ENCODE peak calls at places on chromosome 18, in six cellular contexts. Q is H1, C is fibroblast of mammary gland, W is prostate gland, V is epithelial cell of esophagus, B is brain microvascular endothelial cell. P is an unnamed sample.

GRCh38 chr18:54875063-54875462 is 46.8 kb downstream of the RAB27B start:
- DNase-seq in W (no peak), Q (no peak), B (no peak), C (no peak), V (no peak), P (no peak)

GRCh38 chr18:37299471-37300304 is 265.9 kb downstream of the CELF4 start:
- DNase-seq in Q (no peak), B (peak), V (peak), C (peak), W (peak), P (peak)

GRCh38 chr18:48184118-48184517 is 225.1 kb downstream of the ZBTB7C start:
- DNase-seq in Q (no peak), W (no peak), B (no peak), V (no peak), C (peak), P (no peak)

GRCh38 chr18:23871410-23871809 is 143.1 kb upstream of the TTC39C start:
- DNase-seq in W (no peak), C (no peak), B (peak), Q (no peak), V (peak), P (no peak)

GRCh38 chr18:77111449-77112160 is 21.0 kb downstream of the MBP start:
- DNase-seq in B (no peak), W (no peak), V (peak), C (no peak), Q (no peak), P (no peak)

GRCh38 chr18:35861367-35862114 is 110.9 kb upstream of the RMP24 start:
- DNase-seq in B (peak), V (no peak), W (no peak), C (no peak), Q (no peak), P (peak)

GRCh38 chr18:14947482-14948162 is 199.7 kb downstream of the ANKRD30B start:
- DNase-seq in V (no peak), C (no peak), B (no peak), Q (no peak), W (peak), P (no peak)

GRCh38 chr18:13915973-13916372 is 637 bp upstream of the MC2R start:
- DNase-seq in W (peak), C (no peak), V (no peak), B (no peak), Q (no peak), P (no peak)

GRCh38 chr18:35609236-35609635 is 27.7 kb downstream of the GALNT1 start:
- DNase-seq in Q (no peak), C (no peak), B (no peak), V (no peak), W (no peak), P (no peak)

GRCh38 chr18:77114564-77115391 is 17.8 kb downstream of the MBP start:
- DNase-seq in C (peak), W (peak), Q (no peak), B (peak), V (peak), P (peak)

GRCh38 chr18:68679531-68679930 is 35.4 kb downstream of the TMX3 start:
- DNase-seq in Q (no peak), B (no peak), W (no peak), C (peak), V (peak), P (peak)

GRCh38 chr18:41873730-41874129 is 81.3 kb upstream of the PIK3C3 start:
- DNase-seq in B (no peak), V (no peak), C (no peak), Q (no peak), W (no peak), P (no peak)

GRCh38 chr18:42514522-42514921 is 559.5 kb downstream of the PIK3C3 start:
- DNase-seq in V (peak), C (peak), Q (no peak), W (no peak), B (peak), P (peak)

GRCh38 chr18:62877448-62878221 is 162.3 kb downstream of the PHLPP1 start:
- DNase-seq in B (peak), Q (peak), W (no peak), C (peak), V (no peak), P (peak)

GRCh38 chr18:23135679-23136325 is 517 bp downstream of the CABLES1 start:
- DNase-seq in W (no peak), B (no peak), V (peak), C (no peak), Q (no peak), P (no peak)

GRCh38 chr18:76657428-76657827 is 162.4 kb upstream of the ZNF516 start:
- DNase-seq in C (peak), W (peak), B (no peak), V (no peak), Q (no peak), P (peak)

GRCh38 chr18:49764032-49764431 is 49.3 kb downstream of the ACAA2 start:
- DNase-seq in B (peak), C (peak), V (no peak), Q (no peak), W (no peak), P (peak)

GRCh38 chr18:45012286-45012685 is 331.6 kb downstream of the SETBP1 start:
- DNase-seq in W (no peak), Q (no peak), C (peak), B (no peak), V (no peak), P (no peak)

GRCh38 chr18:34159691-34160185 is 65.0 kb downstream of the NOL4 start:
- DNase-seq in V (no peak), B (no peak), C (no peak), W (no peak), Q (no peak), P (no peak)

GRCh38 chr18:48336332-48336731 is 72.9 kb downstream of the ZBTB7C start:
- DNase-seq in Q (no peak), W (no peak), B (no peak), V (peak), C (peak), P (peak)

GRCh38 chr18:68623342-68623741 is 91.6 kb downstream of the TMX3 start:
- DNase-seq in Q (peak), V (peak), C (peak), W (peak), B (peak), P (peak)

GRCh38 chr18:59787998-59788875 is 91.0 kb upstream of the CCBE1 start:
- DNase-seq in Q (no peak), W (no peak), V (peak), B (peak), C (peak), P (peak)

GRCh38 chr18:60147326-60147725 is 225.2 kb downstream of the MC4R start:
- DNase-seq in C (no peak), V (no peak), W (no peak), Q (no peak), B (no peak), P (no peak)

GRCh38 chr18:9094307-9095226 is 7.9 kb upstream of the NDUFV2 start:
- DNase-seq in Q (no peak), C (peak), B (peak), V (peak), W (no peak), P (peak)

GRCh38 chr18:29979884-29980283 is 1062.7 kb downstream of the DSC3 start:
- DNase-seq in B (no peak), C (peak), Q (no peak), V (peak), W (no peak), P (no peak)

GRCh38 chr18:63844254-63844653 is 43.3 kb upstream of the SERPINB2 start:
- DNase-seq in C (peak), V (peak), B (peak), W (no peak), Q (no peak), P (peak)

GRCh38 chr18:11981633-11982366 is 493 bp downstream of the IMPA2 start:
- DNase-seq in C (peak), Q (no peak), V (peak), W (peak), B (no peak), P (peak)

GRCh38 chr18:55110436-55110835 is 151.2 kb upstream of the CCDC68 start:
- DNase-seq in V (no peak), W (no peak), Q (no peak), B (peak), C (no peak), P (no peak)

GRCh38 chr18:23270999-23271680 is 135.9 kb downstream of the CABLES1 start:
- DNase-seq in V (no peak), W (no peak), Q (no peak), C (no peak), B (no peak), P (no peak)

GRCh38 chr18:10536270-10536669 is 10.4 kb downstream of the NAPG start:
- DNase-seq in Q (no peak), V (peak), B (peak), W (no peak), C (peak), P (no peak)

GRCh38 chr18:68648191-68648590 is 66.7 kb downstream of the TMX3 start:
- DNase-seq in C (peak), Q (no peak), B (no peak), V (no peak), W (no peak), P (no peak)

GRCh38 chr18:13280066-13280795 is 61.7 kb downstream of the LDLRAD4 start:
- DNase-seq in Q (no peak), B (no peak), W (no peak), C (no peak), V (no peak), P (peak)

GRCh38 chr18:49619792-49620191 is 57.9 kb downstream of the LIPG start:
- DNase-seq in Q (no peak), W (no peak), V (peak), C (no peak), B (no peak), P (no peak)

GRCh38 chr18:62402342-62402948 is 77.3 kb downstream of the TNFRSF11A start:
- DNase-seq in C (no peak), V (no peak), W (no peak), Q (no peak), B (no peak), P (no peak)

GRCh38 chr18:8044004-8044403 is 476.9 kb downstream of the PTPRM start:
- DNase-seq in C (no peak), Q (no peak), W (no peak), B (no peak), V (no peak), P (no peak)

GRCh38 chr18:22817844-22818243 is 115.3 kb upstream of the RBBP8 start:
- DNase-seq in Q (no peak), W (no peak), C (peak), B (no peak), V (peak), P (no peak)

DNA sequence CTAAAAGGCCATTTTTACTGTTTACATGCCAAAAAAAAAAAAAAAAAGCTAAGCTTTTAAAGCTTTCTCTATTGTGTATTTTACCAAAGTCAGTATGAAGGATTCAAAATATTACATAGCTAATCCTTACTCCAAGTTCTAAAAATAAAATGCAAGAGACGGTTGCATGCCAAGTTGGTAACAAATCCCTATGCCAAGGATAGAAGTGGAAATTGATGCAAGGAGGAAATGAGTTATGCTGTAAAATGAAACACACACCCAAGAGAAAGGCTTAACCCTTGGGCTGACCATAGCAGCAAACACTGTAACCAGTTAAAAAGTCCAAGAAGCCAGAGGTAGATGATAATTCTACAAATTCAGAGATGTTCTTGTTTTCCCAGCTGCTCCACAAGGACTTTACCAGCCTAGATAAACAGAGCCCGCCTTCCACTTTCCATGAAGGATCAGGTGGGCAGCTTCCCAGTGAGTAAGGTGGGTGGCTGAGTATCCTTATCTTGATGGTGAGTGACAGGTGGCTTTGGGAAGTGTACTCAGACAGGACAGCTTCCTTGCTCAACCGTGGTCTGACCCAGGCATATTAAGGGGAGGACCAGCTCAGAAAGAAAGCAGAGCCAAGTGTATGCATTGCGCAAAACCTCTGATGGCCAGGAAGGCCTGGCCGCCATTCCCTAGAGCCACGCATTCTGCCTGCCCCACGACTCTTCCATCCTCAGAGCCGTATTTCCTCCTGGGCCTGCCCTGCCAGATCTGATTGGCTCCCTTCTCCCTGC is 34.4 kb downstream of the ATP8B1 start:
- DNase-seq in V (no peak), B (no peak), Q (no peak), C (peak), W (no peak), P (no peak)
- H3K4me3 ChIP-seq in V (no peak), B (no peak), Q (no peak), C (no peak), W (no peak), P (no peak)

DNA sequence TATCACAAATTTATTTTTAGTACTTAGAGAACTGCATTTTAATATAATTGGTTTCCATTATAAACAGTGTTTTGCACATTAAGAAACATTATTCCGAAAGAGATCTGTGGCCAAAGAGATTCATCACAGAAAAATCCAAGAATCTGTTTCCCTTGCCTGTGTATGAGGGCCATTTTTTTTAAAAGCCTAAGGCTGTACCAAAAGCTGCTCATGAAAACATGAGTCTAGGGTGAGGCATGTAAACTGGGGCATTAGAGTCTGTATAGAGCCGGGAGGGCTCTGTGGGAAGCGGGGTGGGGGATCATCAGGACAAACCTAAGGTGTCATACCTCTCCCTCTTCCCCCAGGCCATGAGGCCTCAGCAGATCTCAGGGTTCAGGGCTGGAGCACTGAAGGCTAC is 223.8 kb downstream of the FBXO15 start:
- DNase-seq in C (no peak), B (no peak), W (no peak), Q (no peak), V (no peak), P (no peak)
- TF ChIP-seq CTCF in C (no peak), B (no peak), W (no peak), Q (no peak), V (no peak), P (no peak)

DNA sequence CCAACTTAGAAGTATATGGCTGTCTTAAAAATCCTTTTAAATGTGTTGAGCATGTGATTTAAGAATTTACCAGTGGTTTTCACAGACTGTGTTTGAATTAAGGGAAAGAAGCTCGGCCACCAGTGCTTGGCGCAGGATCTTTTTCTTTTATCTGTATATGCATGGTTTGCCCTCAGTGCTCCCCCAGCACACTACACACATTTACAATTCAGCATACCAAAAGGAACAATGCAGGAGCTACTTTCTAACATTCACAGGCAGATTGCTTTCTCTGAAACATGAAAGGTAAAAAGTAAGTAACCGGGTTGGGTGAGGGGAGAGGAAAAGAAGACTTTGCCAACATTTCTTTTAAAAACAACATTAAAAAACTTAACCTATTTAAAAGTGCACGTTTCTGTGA is 3.9 kb downstream of the SALL3 start:
- DNase-seq in Q (no peak), W (no peak), B (no peak), C (no peak), V (no peak), P (no peak)
- H3K4me3 ChIP-seq in Q (no peak), W (no peak), B (no peak), C (no peak), V (no peak), P (no peak)

DNA sequence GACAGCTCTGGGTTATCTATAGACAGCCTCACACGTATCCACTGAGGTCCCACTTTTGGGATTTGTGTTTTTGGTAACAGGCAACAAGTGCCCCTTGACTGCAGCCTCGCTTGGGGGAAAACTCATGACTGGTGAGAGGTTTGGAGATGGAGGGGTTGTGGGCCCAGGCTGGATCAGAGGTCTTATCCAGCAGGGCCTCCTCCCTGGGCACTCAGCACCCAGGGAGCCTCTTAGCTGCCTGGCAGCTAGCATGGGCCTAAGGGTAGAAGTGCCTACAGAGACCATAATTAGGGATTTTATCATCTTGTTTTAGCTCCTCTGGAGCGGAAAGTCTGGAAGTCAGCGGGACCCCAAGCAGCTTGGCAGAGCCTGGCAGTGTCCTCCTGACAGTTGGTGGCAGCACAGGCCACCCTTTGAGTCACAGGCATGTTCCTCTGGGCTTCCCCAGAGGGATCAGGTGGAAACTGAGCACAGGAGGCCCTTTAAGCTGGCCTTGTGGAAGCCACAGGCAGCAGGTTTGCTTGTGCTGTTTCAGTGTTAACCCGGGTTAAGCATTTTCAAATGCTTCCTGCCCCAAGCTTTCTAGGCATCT is 143.1 kb downstream of the KCTD1 start:
- DNase-seq in V (peak), W (peak), B (peak), Q (no peak), C (peak), P (peak)
- TF ChIP-seq CTCF in V (peak), W (peak), B (peak), Q (peak), C (peak), P (peak)

GRCh38 chr18:27004056-27004829 is 138.7 kb upstream of the AQP4 start:
- DNase-seq in Q (no peak), B (peak), V (peak), W (no peak), C (peak), P (peak)
- H3K4me3 ChIP-seq in Q (no peak), B (no peak), V (no peak), W (no peak), C (no peak), P (no peak)

DNA sequence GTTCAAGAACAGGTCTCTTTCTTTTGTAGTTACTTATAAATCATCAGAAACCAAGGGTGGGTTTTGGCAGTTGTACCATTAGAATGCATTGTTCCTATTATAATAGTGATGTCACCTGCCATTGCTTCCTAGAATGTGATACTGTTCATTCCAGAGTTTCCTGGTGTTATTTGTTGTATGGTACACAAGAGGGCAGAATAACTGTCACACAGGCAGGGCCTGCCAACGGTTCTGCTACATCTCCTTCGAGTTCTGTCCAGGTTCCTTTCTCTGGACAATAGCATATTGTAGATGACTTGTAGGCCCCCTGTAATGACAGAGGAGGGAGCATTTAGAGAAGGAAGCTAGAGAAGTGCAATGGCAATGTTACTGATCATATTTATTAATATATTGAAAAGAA is 98.3 kb downstream of the KLHL14 start:
- DNase-seq in B (no peak), V (peak), W (no peak), Q (no peak), C (peak), P (no peak)
- TF ChIP-seq CTCF in B (peak), V (peak), W (no peak), Q (peak), C (peak), P (no peak)

P was measured in fibroblast of villous mesenchyme.